ENCODE peak calls at places on chromosomes 2 and 18, in five cellular contexts. I is H1, R is H9, E is trophoblast cell, Y is neuronal stem cell. V is an unnamed sample.
A peak's percentile ranks its signal among the peaks of the same experiment; 100 is the strongest.

GRCh38 chr18:20963027-20963426 is 148.6 kb downstream of the ROCK1 start:
- DNase-seq in I (no peak), R (no peak), E (no peak), Y (no peak), V (no peak)

GRCh38 chr2:108244667-108245414 is 5.1 kb downstream of the SULT1C3 start:
- DNase-seq in I (no peak), R (no peak), E (no peak), Y (no peak), V (no peak)

GRCh38 chr2:23618696-23619530 is 233.9 kb downstream of the KLHL29 start:
- DNase-seq in I (no peak), R (no peak), E (peak; percentile 15), Y (no peak), V (no peak)

GRCh38 chr18:76992226-76993084 is 140.1 kb downstream of the MBP start:
- DNase-seq in I (no peak), R (no peak), E (peak; percentile 21), Y (no peak), V (no peak)

GRCh38 chr2:195768454-195768853 is 111.4 kb downstream of the SLC39A10 start:
- DNase-seq in I (no peak), R (no peak), E (no peak), Y (no peak), V (no peak)

GRCh38 chr2:46365913-46366674 is 68.9 kb downstream of the EPAS1 start:
- DNase-seq in I (no peak), R (no peak), E (no peak), Y (no peak), V (peak; percentile 36)

GRCh38 chr18:56748698-56749268 is 97.6 kb downstream of the WDR7 start:
- DNase-seq in I (no peak), R (no peak), E (peak; percentile 68), Y (peak; percentile 29), V (peak; percentile 57)

GRCh38 chr18:77206676-77207370 is 42.8 kb upstream of the GALR1 start:
- DNase-seq in I (no peak), R (no peak), E (no peak), Y (no peak), V (peak; percentile 31)

GRCh38 chr2:97673187-97673914 is 3.8 kb downstream of the C2orf92 start:
- DNase-seq in I (no peak), R (no peak), E (no peak), Y (no peak), V (no peak)

GRCh38 chr18:3321133-3321812 is 59.3 kb downstream of the MYL12B start:
- DNase-seq in I (no peak), R (no peak), E (peak; percentile 25), Y (no peak), V (peak; percentile 77)

GRCh38 chr2:20916604-20917286 is 93.8 kb upstream of the LDAH start:
- DNase-seq in I (no peak), R (peak; percentile 39), E (peak; percentile 13), Y (no peak), V (no peak)

GRCh38 chr2:59932341-59932740 is 621.1 kb downstream of the BCL11A start:
- DNase-seq in I (peak; percentile 47), R (peak; percentile 52), E (peak; percentile 3), Y (no peak), V (no peak)

GRCh38 chr18:5646739-5647138 is 102.9 kb upstream of the EPB41L3 start:
- DNase-seq in I (no peak), R (no peak), E (peak; percentile 41), Y (no peak), V (no peak)

GRCh38 chr18:2971741-2972552 is 41.0 kb downstream of the LPIN2 start:
- DNase-seq in I (no peak), R (no peak), E (no peak), Y (no peak), V (peak; percentile 73)

GRCh38 chr2:119137502-119137901 is 21.0 kb downstream of the C1QL2 start:
- DNase-seq in I (no peak), R (no peak), E (no peak), Y (no peak), V (no peak)

GRCh38 chr18:73577365-73577764 is 570.3 kb downstream of the FBXO15 start:
- DNase-seq in I (no peak), R (no peak), E (no peak), Y (no peak), V (no peak)

GRCh38 chr2:65076345-65076710 is 20.1 kb downstream of the CEP68 start:
- DNase-seq in I (no peak), R (no peak), E (peak; percentile 50), Y (no peak), V (peak; percentile 79)

GRCh38 chr2:24611626-24612025 is 120.6 kb downstream of the NCOA1 start:
- DNase-seq in I (no peak), R (no peak), E (no peak), Y (no peak), V (no peak)

GRCh38 chr2:69255760-69256159 is 131.3 kb downstream of the GFPT1 start:
- DNase-seq in I (no peak), R (no peak), E (no peak), Y (no peak), V (no peak)

GRCh38 chr18:28204154-28204553 is 27.2 kb upstream of the CDH2 start:
- DNase-seq in I (no peak), R (no peak), E (no peak), Y (no peak), V (peak; percentile 56)

GRCh38 chr2:173414823-173415322 is 60.2 kb downstream of the CDCA7 start:
- DNase-seq in I (no peak), R (no peak), E (no peak), Y (no peak), V (peak; percentile 50)

GRCh38 chr2:201415149-201415548 is 36.1 kb downstream of the TRAK2 start:
- DNase-seq in I (no peak), R (no peak), E (no peak), Y (no peak), V (no peak)

GRCh38 chr2:19669605-19670004 is 232.2 kb downstream of the TTC32 start:
- DNase-seq in I (no peak), R (no peak), E (no peak), Y (no peak), V (no peak)

GRCh38 chr18:76988015-76988826 is 144.4 kb downstream of the MBP start:
- DNase-seq in I (peak; percentile 42), R (no peak), E (peak; percentile 21), Y (no peak), V (no peak)

GRCh38 chr2:26563686-26564085 is 77.5 kb downstream of the CIB4 start:
- DNase-seq in I (no peak), R (no peak), E (no peak), Y (no peak), V (no peak)

GRCh38 chr2:47190188-47190818 is 35.2 kb upstream of the STPG4 start:
- DNase-seq in I (no peak), R (no peak), E (peak; percentile 83), Y (no peak), V (peak; percentile 63)

DNA sequence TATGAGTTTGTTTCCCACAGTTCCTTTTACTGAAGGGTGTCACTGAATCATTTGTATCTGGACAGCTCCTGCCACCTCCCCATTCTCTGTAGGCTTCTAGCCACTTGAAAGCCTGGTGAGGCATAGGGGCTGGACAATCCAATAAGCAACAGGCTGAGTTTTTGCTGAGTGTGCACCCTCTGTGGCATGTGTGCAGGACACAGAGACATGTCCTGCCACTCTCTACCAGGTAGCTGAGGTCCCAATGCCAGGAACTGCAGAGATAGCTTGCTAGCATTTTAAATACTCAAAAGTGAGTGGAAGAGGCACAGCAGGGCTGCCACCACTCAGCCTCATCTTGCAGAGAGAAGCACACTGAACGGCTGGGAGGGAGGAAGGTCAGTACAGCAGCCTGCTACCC is 77.2 kb upstream of the TFCP2L1 start:
- DNase-seq in I (no peak), R (no peak), E (no peak), Y (no peak), V (no peak)
- H2AK5ac ChIP-seq in I (no peak overlapping the region), R (no peak overlapping the region), E (no peak overlapping the region), Y (no peak overlapping the region), V (no peak overlapping the region)

GRCh38 chr2:15591692-15592463 is at the start of gene DDX1:
- DNase-seq in I (peak; percentile 94), R (peak; percentile 82), E (peak; percentile 90), Y (peak; percentile 75), V (peak; percentile 88)

GRCh38 chr2:15595342-15595905 is 3.8 kb downstream of the DDX1 start:
- DNase-seq in I (no peak), R (no peak), E (no peak), Y (no peak), V (no peak)

GRCh38 chr2:15591373-15591691 is 336 bp upstream of the DDX1 start:
- DNase-seq in I (no peak), R (no peak), E (no peak), Y (no peak), V (no peak)

GRCh38 chr2:15594291-15595256 is 2.9 kb downstream of the DDX1 start:
- DNase-seq in I (no peak), R (no peak), E (no peak), Y (no peak), V (no peak)

GRCh38 chr2:15593327-15593705 is 1.6 kb downstream of the DDX1 start:
- DNase-seq in I (no peak), R (no peak), E (no peak), Y (no peak), V (no peak)
- H2BK12ac ChIP-seq in I (no peak overlapping the region), R (no peak overlapping the region), E (no peak overlapping the region), Y (no peak overlapping the region), V (no peak overlapping the region)

GRCh38 chr2:219252084-219252483 is 959 bp upstream of the TUBA4B start:
- DNase-seq in I (no peak), R (no peak), E (no peak), Y (no peak), V (no peak)
- H2AK5ac ChIP-seq in I (no peak overlapping the region), R (no peak overlapping the region), E (no peak overlapping the region), Y (no peak overlapping the region), V (peak overlapping the region; percentile 89)

GRCh38 chr2:766255-766654 is 89.0 kb upstream of the TMEM18 start:
- DNase-seq in I (no peak), R (no peak), E (no peak), Y (no peak), V (no peak)

GRCh38 chr2:768484-768883 is 91.3 kb upstream of the TMEM18 start:
- DNase-seq in I (no peak), R (no peak), E (no peak), Y (no peak), V (no peak)

GRCh38 chr2:767944-768343 is 90.7 kb upstream of the TMEM18 start:
- DNase-seq in I (no peak), R (no peak), E (no peak), Y (no peak), V (no peak)

GRCh38 chr2:765369-765768 is 88.2 kb upstream of the TMEM18 start:
- DNase-seq in I (no peak), R (no peak), E (no peak), Y (no peak), V (no peak)

DNA sequence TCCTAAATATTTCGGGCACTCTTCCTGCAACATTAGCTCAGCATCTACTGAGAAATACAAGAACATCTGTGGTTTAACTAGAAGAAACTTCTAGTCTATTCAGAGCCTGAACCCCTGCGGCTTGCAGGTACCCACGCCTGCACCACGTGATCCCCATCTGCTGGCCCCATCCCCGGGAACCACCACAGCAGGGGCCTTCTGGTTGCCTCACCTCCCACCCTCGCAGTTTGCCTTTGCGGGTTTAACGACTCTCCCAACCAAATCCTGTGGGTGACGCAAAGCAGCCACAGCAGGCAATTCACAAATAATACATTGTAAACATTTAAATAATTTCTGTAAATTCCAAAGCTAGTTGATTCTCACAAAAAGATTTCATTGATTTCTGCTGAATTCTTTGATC is 90.2 kb upstream of the TMEM18 start:
- DNase-seq in I (no peak), R (no peak), E (no peak), Y (no peak), V (no peak)
- H2BK12ac ChIP-seq in I (no peak overlapping the region), R (no peak overlapping the region), E (no peak overlapping the region), Y (no peak overlapping the region), V (no peak overlapping the region)

GRCh38 chr2:176675557-176676256 is 406.5 kb downstream of the MTX2 start:
- DNase-seq in I (no peak), R (no peak), E (peak; percentile 10), Y (no peak), V (no peak)
- H2AK5ac ChIP-seq in I (no peak overlapping the region), R (no peak overlapping the region), E (no peak overlapping the region), Y (no peak overlapping the region), V (no peak overlapping the region)

V was measured in mesenchymal stem cell.